ENCODE peak calls at places on chromosomes 11 and 22, in eight cellular contexts. K, Q, T, N, L, J, U and G are unnamed samples.

GRCh38 chr11:14300661-14301304 is 58.2 kb downstream of the RRAS2 start:
- DNase-seq in K (peak), Q (peak), T (peak), N (peak), L (peak), J (peak), U (peak), G (peak)

GRCh38 chr11:117841582-117842031 is 17.1 kb upstream of the FXYD2 start:
- DNase-seq in K (no peak), Q (no peak), T (no peak), N (no peak), L (no peak), J (no peak), U (no peak), G (no peak)

GRCh38 chr11:95429376-95429907 is 198.4 kb upstream of the SESN3 start:
- DNase-seq in K (no peak), Q (no peak), T (no peak), N (peak), L (no peak), J (no peak), U (no peak), G (no peak)

GRCh38 chr11:133015457-133015856 is 516.8 kb downstream of the OPCML start:
- DNase-seq in K (no peak), Q (no peak), T (no peak), N (no peak), L (no peak), J (no peak), U (no peak), G (peak)

GRCh38 chr11:64553554-64554201 is 37.3 kb upstream of the SLC22A12 start:
- DNase-seq in K (peak), Q (peak), T (peak), N (peak), L (no peak), J (peak), U (peak), G (peak)

GRCh38 chr22:35230839-35231584 is 26.3 kb upstream of the HMGXB4 start:
- DNase-seq in K (no peak), Q (no peak), T (no peak), N (no peak), L (no peak), J (no peak), U (no peak), G (peak)

GRCh38 chr11:133503776-133504175 is 28.5 kb downstream of the OPCML start:
- DNase-seq in K (no peak), Q (no peak), T (no peak), N (no peak), L (no peak), J (no peak), U (no peak), G (no peak)

GRCh38 chr11:16785520-16786128 is 47.2 kb downstream of the C11orf58 start:
- DNase-seq in K (peak), Q (peak), T (peak), N (peak), L (peak), J (peak), U (peak), G (peak)

GRCh38 chr11:111983187-111983986 is 41.8 kb upstream of the DLAT start:
- DNase-seq in K (peak), Q (no peak), T (no peak), N (no peak), L (peak), J (peak), U (no peak), G (peak)

GRCh38 chr11:91932151-91932821 is 292.3 kb upstream of the FAT3 start:
- DNase-seq in K (no peak), Q (no peak), T (no peak), N (no peak), L (no peak), J (no peak), U (no peak), G (peak)